ENCODE peak calls at places on chromosomes 11 and 22, in four cellular contexts. One of them, this sample, is unnamed.

GRCh38 chr22:44154431-44154942 is 26.2 kb upstream of the PARVG start:
- DNase-seq in uterus: no peak
- DNase-seq in HCT116: no peak
- DNase-seq in activated B cell treated with CpG ODN at 0.5 μM for 24 hours: no peak
- DNase-seq in this sample: no peak

GRCh38 chr11:32597914-32598313 is 14.3 kb downstream of the EIF3M start:
- DNase-seq in HCT116: no peak
- DNase-seq in activated B cell treated with CpG ODN at 0.5 μM for 24 hours: no peak
- DNase-seq in uterus: no peak
- DNase-seq in this sample: no peak

GRCh38 chr11:117881217-117881616 is 4.8 kb upstream of the FXYD6 start:
- DNase-seq in activated B cell treated with CpG ODN at 0.5 μM for 24 hours: no peak
- DNase-seq in uterus: no peak
- DNase-seq in HCT116: no peak
- DNase-seq in this sample: no peak

GRCh38 chr11:34468209-34468841 is 29.6 kb downstream of the CAT start:
- DNase-seq in uterus: no peak
- DNase-seq in HCT116: peak
- DNase-seq in activated B cell treated with CpG ODN at 0.5 μM for 24 hours: no peak
- DNase-seq in this sample: no peak

GRCh38 chr11:46865340-46865739 is 19.3 kb upstream of the CKAP5 start:
- DNase-seq in uterus: no peak
- DNase-seq in activated B cell treated with CpG ODN at 0.5 μM for 24 hours: no peak
- DNase-seq in HCT116: no peak
- DNase-seq in this sample: no peak

GRCh38 chr22:31346733-31347250 is 646 bp upstream of the PATZ1 start:
- DNase-seq in activated B cell treated with CpG ODN at 0.5 μM for 24 hours: peak
- DNase-seq in HCT116: no peak
- DNase-seq in uterus: peak
- DNase-seq in this sample: peak

GRCh38 chr22:17087176-17088131 is 2.7 kb downstream of the IL17RA start:
- DNase-seq in HCT116: no peak
- DNase-seq in uterus: no peak
- DNase-seq in activated B cell treated with CpG ODN at 0.5 μM for 24 hours: no peak
- DNase-seq in this sample: no peak

GRCh38 chr22:23401910-23402274 is 178.2 kb downstream of the IGLL1 start:
- DNase-seq in HCT116: no peak
- DNase-seq in uterus: no peak
- DNase-seq in activated B cell treated with CpG ODN at 0.5 μM for 24 hours: no peak
- DNase-seq in this sample: no peak

GRCh38 chr11:63227521-63228107 is 15.8 kb downstream of the SLC22A25 start:
- DNase-seq in uterus: no peak
- DNase-seq in activated B cell treated with CpG ODN at 0.5 μM for 24 hours: no peak
- DNase-seq in HCT116: no peak
- DNase-seq in this sample: no peak

GRCh38 chr11:44575288-44575672 is 9.8 kb downstream of the CD82 start:
- DNase-seq in uterus: no peak
- DNase-seq in HCT116: no peak
- DNase-seq in activated B cell treated with CpG ODN at 0.5 μM for 24 hours: no peak
- DNase-seq in this sample: no peak

DNA sequence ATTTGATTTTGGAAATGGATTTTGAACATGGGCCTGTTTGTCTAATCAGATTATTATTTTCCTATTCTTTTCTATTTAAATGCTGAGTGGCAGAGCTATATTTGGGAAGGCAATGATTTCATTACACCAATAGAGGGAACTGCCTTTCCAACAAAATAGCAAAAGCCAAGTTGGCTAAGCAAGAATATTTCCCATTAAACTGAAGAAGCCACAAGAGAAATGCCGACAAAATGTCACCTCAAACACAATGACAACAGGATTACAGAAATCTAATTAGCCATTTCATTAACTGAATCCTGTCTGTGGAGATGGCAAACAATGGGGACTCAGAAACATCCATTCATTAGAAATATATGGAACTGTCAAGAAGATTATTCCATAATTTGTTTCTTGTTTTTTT is 1593.1 kb upstream of the RAG2 start:
- DNase-seq in activated B cell treated with CpG ODN at 0.5 μM for 24 hours: no peak
- DNase-seq in uterus: no peak
- DNase-seq in HCT116: no peak
- DNase-seq in this sample: no peak
- TF ChIP-seq CTCF in activated B cell treated with CpG ODN at 0.5 μM for 24 hours: no peak
- TF ChIP-seq CTCF in uterus: no peak
- TF ChIP-seq CTCF in HCT116: no peak
- TF ChIP-seq CTCF in this sample: peak

GRCh38 chr11:66183581-66184048 is 84.8 kb upstream of the RAB1B start:
- DNase-seq in uterus: no peak
- DNase-seq in HCT116: no peak
- DNase-seq in activated B cell treated with CpG ODN at 0.5 μM for 24 hours: no peak
- DNase-seq in this sample: no peak
- TF ChIP-seq CTCF in uterus: no peak
- TF ChIP-seq CTCF in HCT116: no peak
- TF ChIP-seq CTCF in activated B cell treated with CpG ODN at 0.5 μM for 24 hours: no peak
- TF ChIP-seq CTCF in this sample: no peak

GRCh38 chr11:76598426-76598839 is 72.1 kb downstream of the LRRC32 start:
- DNase-seq in HCT116: peak
- DNase-seq in activated B cell treated with CpG ODN at 0.5 μM for 24 hours: no peak
- DNase-seq in uterus: no peak
- DNase-seq in this sample: no peak
- TF ChIP-seq CTCF in HCT116: peak
- TF ChIP-seq CTCF in activated B cell treated with CpG ODN at 0.5 μM for 24 hours: no peak
- TF ChIP-seq CTCF in uterus: peak
- TF ChIP-seq CTCF in this sample: peak

DNA sequence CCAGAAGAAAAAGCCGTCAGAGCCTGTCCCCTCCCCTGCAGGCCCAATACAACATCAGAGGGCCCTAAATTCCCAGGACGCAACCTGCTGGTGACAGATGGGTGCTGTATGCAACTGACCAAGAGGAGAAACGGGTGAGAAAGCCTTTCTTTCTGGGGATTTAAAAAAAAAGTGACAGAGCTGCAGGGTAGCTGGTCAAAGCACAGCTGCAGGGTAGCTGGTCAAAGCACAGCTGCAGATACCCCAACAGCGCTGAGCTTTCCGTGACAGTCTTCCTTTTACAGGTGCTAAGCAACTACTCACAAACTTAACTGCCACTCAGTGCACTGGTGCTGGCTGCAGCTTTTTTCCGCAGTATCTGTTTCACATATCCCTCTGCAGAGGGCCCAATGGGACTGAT is 17.8 kb downstream of the AP1B1 start:
- DNase-seq in HCT116: no peak
- DNase-seq in activated B cell treated with CpG ODN at 0.5 μM for 24 hours: no peak
- DNase-seq in uterus: no peak
- DNase-seq in this sample: no peak
- TF ChIP-seq CTCF in HCT116: no peak
- TF ChIP-seq CTCF in activated B cell treated with CpG ODN at 0.5 μM for 24 hours: no peak
- TF ChIP-seq CTCF in uterus: no peak
- TF ChIP-seq CTCF in this sample: no peak

DNA sequence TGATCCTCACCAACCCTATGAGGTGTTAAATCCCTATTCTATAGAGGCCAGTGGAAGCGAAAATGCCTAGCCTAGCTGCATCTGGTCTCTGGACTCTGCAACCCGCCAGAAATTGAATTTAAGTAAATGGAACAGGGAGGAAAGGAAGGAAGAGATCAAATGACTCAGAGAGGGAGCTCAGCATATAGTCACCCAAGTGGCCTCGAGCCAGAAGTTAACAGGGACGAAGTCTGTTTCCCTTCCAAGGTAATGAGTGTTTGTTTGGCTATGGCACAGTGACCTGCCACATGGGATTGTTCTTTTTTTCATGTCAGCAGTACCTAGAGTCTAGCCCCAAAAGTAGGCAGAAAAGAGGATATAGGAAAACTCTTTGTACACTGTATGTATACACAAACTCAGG is 66.3 kb downstream of the PAK1 start:
- DNase-seq in activated B cell treated with CpG ODN at 0.5 μM for 24 hours: no peak
- DNase-seq in uterus: peak
- DNase-seq in HCT116: peak
- DNase-seq in this sample: no peak
- TF ChIP-seq CTCF in activated B cell treated with CpG ODN at 0.5 μM for 24 hours: no peak
- TF ChIP-seq CTCF in uterus: no peak
- TF ChIP-seq CTCF in HCT116: no peak
- TF ChIP-seq CTCF in this sample: no peak

This sample was measured in D721Med.